ENCODE peak calls at places on chromosomes 6 and 20, in eight cellular contexts. One of them, this sample, is unnamed.

GRCh38 chr20:62583424-62583920 is 58.8 kb upstream of the SLCO4A1 start:
- DNase-seq in NCI-H226: no peak
- DNase-seq in T-helper 1 cell: no peak
- DNase-seq in A549: peak; percentile 47
- DNase-seq in foreskin fibroblast: peak; percentile 37
- DNase-seq in D341Med: no peak
- DNase-seq in effector memory CD4-positive, alpha-beta T cell: no peak
- DNase-seq in cardiac muscle cell: no peak
- DNase-seq in this sample: no peak

GRCh38 chr20:57658447-57659130 is 38.4 kb upstream of the ZBP1 start:
- DNase-seq in D341Med: peak; percentile 14
- DNase-seq in NCI-H226: no peak
- DNase-seq in cardiac muscle cell: no peak
- DNase-seq in effector memory CD4-positive, alpha-beta T cell: no peak
- DNase-seq in A549: no peak
- DNase-seq in T-helper 1 cell: no peak
- DNase-seq in foreskin fibroblast: no peak
- DNase-seq in this sample: no peak

GRCh38 chr6:16404456-16404855 is 166.1 kb downstream of the GMPR start:
- DNase-seq in NCI-H226: no peak
- DNase-seq in A549: no peak
- DNase-seq in D341Med: no peak
- DNase-seq in cardiac muscle cell: no peak
- DNase-seq in effector memory CD4-positive, alpha-beta T cell: no peak
- DNase-seq in foreskin fibroblast: no peak
- DNase-seq in T-helper 1 cell: no peak
- DNase-seq in this sample: no peak

GRCh38 chr6:2733324-2733723 is 17.4 kb downstream of the MYLK4 start:
- DNase-seq in effector memory CD4-positive, alpha-beta T cell: peak; percentile 5
- DNase-seq in cardiac muscle cell: no peak
- DNase-seq in D341Med: no peak
- DNase-seq in NCI-H226: no peak
- DNase-seq in foreskin fibroblast: no peak
- DNase-seq in A549: no peak
- DNase-seq in T-helper 1 cell: no peak
- DNase-seq in this sample: peak; percentile 52

GRCh38 chr20:8854566-8854965 is 214.3 kb upstream of the PLCB4 start:
- DNase-seq in A549: no peak
- DNase-seq in NCI-H226: no peak
- DNase-seq in foreskin fibroblast: peak; percentile 58
- DNase-seq in T-helper 1 cell: no peak
- DNase-seq in D341Med: no peak
- DNase-seq in cardiac muscle cell: peak; percentile 5
- DNase-seq in effector memory CD4-positive, alpha-beta T cell: no peak
- DNase-seq in this sample: peak; percentile 76

GRCh38 chr6:105170066-105170465 is 9.7 kb downstream of the POPDC3 start:
- DNase-seq in A549: no peak
- DNase-seq in D341Med: no peak
- DNase-seq in NCI-H226: no peak
- DNase-seq in foreskin fibroblast: peak; percentile 51
- DNase-seq in cardiac muscle cell: no peak
- DNase-seq in T-helper 1 cell: no peak
- DNase-seq in effector memory CD4-positive, alpha-beta T cell: no peak
- DNase-seq in this sample: no peak

GRCh38 chr6:152637422-152638047 is 373 bp upstream of the SYNE1 start:
- DNase-seq in A549: peak; percentile 5
- DNase-seq in effector memory CD4-positive, alpha-beta T cell: no peak
- DNase-seq in NCI-H226: no peak
- DNase-seq in cardiac muscle cell: no peak
- DNase-seq in foreskin fibroblast: no peak
- DNase-seq in T-helper 1 cell: no peak
- DNase-seq in D341Med: no peak
- DNase-seq in this sample: no peak

GRCh38 chr20:41649489-41649888 is 31.3 kb upstream of the CHD6 start:
- DNase-seq in NCI-H226: no peak
- DNase-seq in effector memory CD4-positive, alpha-beta T cell: no peak
- DNase-seq in cardiac muscle cell: no peak
- DNase-seq in D341Med: no peak
- DNase-seq in T-helper 1 cell: no peak
- DNase-seq in A549: no peak
- DNase-seq in foreskin fibroblast: no peak
- DNase-seq in this sample: no peak

GRCh38 chr6:156686429-156686939 is 90.7 kb upstream of the ARID1B start:
- DNase-seq in T-helper 1 cell: no peak
- DNase-seq in cardiac muscle cell: peak; percentile 65
- DNase-seq in NCI-H226: no peak
- DNase-seq in D341Med: peak; percentile 72
- DNase-seq in A549: peak; percentile 26
- DNase-seq in foreskin fibroblast: peak; percentile 52
- DNase-seq in effector memory CD4-positive, alpha-beta T cell: no peak
- DNase-seq in this sample: no peak

GRCh38 chr6:28719275-28719940 is 193.7 kb downstream of the GPX5 start:
- DNase-seq in D341Med: no peak
- DNase-seq in NCI-H226: peak; percentile 46
- DNase-seq in T-helper 1 cell: no peak
- DNase-seq in effector memory CD4-positive, alpha-beta T cell: no peak
- DNase-seq in foreskin fibroblast: no peak
- DNase-seq in cardiac muscle cell: no peak
- DNase-seq in A549: peak; percentile 85
- DNase-seq in this sample: no peak

GRCh38 chr6:143598466-143599080 is 79.2 kb upstream of the PHACTR2 start:
- DNase-seq in T-helper 1 cell: no peak
- DNase-seq in NCI-H226: no peak
- DNase-seq in A549: no peak
- DNase-seq in foreskin fibroblast: no peak
- DNase-seq in effector memory CD4-positive, alpha-beta T cell: no peak
- DNase-seq in D341Med: no peak
- DNase-seq in cardiac muscle cell: no peak
- DNase-seq in this sample: no peak

GRCh38 chr6:161163466-161164181 is 110.2 kb downstream of the AGPAT4 start:
- DNase-seq in T-helper 1 cell: no peak
- DNase-seq in effector memory CD4-positive, alpha-beta T cell: no peak
- DNase-seq in A549: no peak
- DNase-seq in foreskin fibroblast: no peak
- DNase-seq in cardiac muscle cell: no peak
- DNase-seq in D341Med: no peak
- DNase-seq in NCI-H226: no peak
- DNase-seq in this sample: no peak

GRCh38 chr6:109999740-110000139 is 21.6 kb downstream of the GPR6 start:
- DNase-seq in D341Med: no peak
- DNase-seq in effector memory CD4-positive, alpha-beta T cell: no peak
- DNase-seq in cardiac muscle cell: no peak
- DNase-seq in T-helper 1 cell: no peak
- DNase-seq in foreskin fibroblast: no peak
- DNase-seq in A549: no peak
- DNase-seq in NCI-H226: no peak
- DNase-seq in this sample: no peak

GRCh38 chr6:44735631-44735963 is 348.1 kb downstream of the CDC5L start:
- DNase-seq in effector memory CD4-positive, alpha-beta T cell: no peak
- DNase-seq in A549: no peak
- DNase-seq in cardiac muscle cell: no peak
- DNase-seq in T-helper 1 cell: no peak
- DNase-seq in foreskin fibroblast: no peak
- DNase-seq in D341Med: no peak
- DNase-seq in NCI-H226: peak; percentile 83
- DNase-seq in this sample: no peak

GRCh38 chr6:26324295-26324727 is 40.7 kb upstream of the BTN3A2 start:
- DNase-seq in T-helper 1 cell: no peak
- DNase-seq in NCI-H226: no peak
- DNase-seq in A549: no peak
- DNase-seq in foreskin fibroblast: no peak
- DNase-seq in cardiac muscle cell: no peak
- DNase-seq in effector memory CD4-positive, alpha-beta T cell: no peak
- DNase-seq in D341Med: no peak
- DNase-seq in this sample: no peak

This sample was measured in psoas muscle.